ENCODE peak calls at places on chromosomes 3 and 15, in six cellular contexts. One of them, this sample, is unnamed.

GRCh38 chr15:40252438-40253178 is 13.7 kb downstream of the PAK6 start:
- DNase-seq in foreskin fibroblast: no peak
- DNase-seq in dorsolateral prefrontal cortex: no peak
- DNase-seq in body of pancreas: peak; percentile 69
- DNase-seq in brain microvascular endothelial cell: no peak
- DNase-seq in lung: peak; percentile 62
- DNase-seq in this sample: peak; percentile 31

GRCh38 chr15:85045615-85046014 is 64.0 kb downstream of the PDE8A start:
- DNase-seq in body of pancreas: no peak
- DNase-seq in foreskin fibroblast: no peak
- DNase-seq in dorsolateral prefrontal cortex: no peak
- DNase-seq in lung: no peak
- DNase-seq in brain microvascular endothelial cell: no peak
- DNase-seq in this sample: no peak

GRCh38 chr15:90191795-90192494 is 9.2 kb upstream of the SEMA4B start:
- DNase-seq in body of pancreas: peak; percentile 98
- DNase-seq in brain microvascular endothelial cell: no peak
- DNase-seq in lung: peak; percentile 50
- DNase-seq in foreskin fibroblast: no peak
- DNase-seq in dorsolateral prefrontal cortex: peak; percentile 90
- DNase-seq in this sample: no peak

GRCh38 chr15:51776952-51777574 is 25.7 kb downstream of the TMOD2 start:
- DNase-seq in foreskin fibroblast: peak; percentile 57
- DNase-seq in body of pancreas: peak; percentile 71
- DNase-seq in dorsolateral prefrontal cortex: peak; percentile 84
- DNase-seq in lung: peak; percentile 71
- DNase-seq in brain microvascular endothelial cell: peak; percentile 81
- DNase-seq in this sample: peak; percentile 69

GRCh38 chr3:138470687-138471086 is 36.3 kb downstream of the ESYT3 start:
- DNase-seq in brain microvascular endothelial cell: no peak
- DNase-seq in body of pancreas: no peak
- DNase-seq in foreskin fibroblast: no peak
- DNase-seq in lung: no peak
- DNase-seq in dorsolateral prefrontal cortex: no peak
- DNase-seq in this sample: no peak

GRCh38 chr3:138947303-138948121 is 495 bp downstream of the FOXL2NB start:
- DNase-seq in body of pancreas: no peak
- DNase-seq in lung: no peak
- DNase-seq in brain microvascular endothelial cell: no peak
- DNase-seq in dorsolateral prefrontal cortex: no peak
- DNase-seq in foreskin fibroblast: no peak
- DNase-seq in this sample: no peak

GRCh38 chr3:171108066-171108465 is 81.5 kb upstream of the SLC2A2 start:
- DNase-seq in body of pancreas: no peak
- DNase-seq in brain microvascular endothelial cell: no peak
- DNase-seq in dorsolateral prefrontal cortex: no peak
- DNase-seq in lung: no peak
- DNase-seq in foreskin fibroblast: no peak
- DNase-seq in this sample: no peak

GRCh38 chr3:69255928-69256327 is 130.0 kb downstream of the FRMD4B start:
- DNase-seq in foreskin fibroblast: no peak
- DNase-seq in dorsolateral prefrontal cortex: no peak
- DNase-seq in brain microvascular endothelial cell: no peak
- DNase-seq in body of pancreas: no peak
- DNase-seq in lung: no peak
- DNase-seq in this sample: no peak

GRCh38 chr3:53500165-53500777 is 5.9 kb downstream of the CACNA1D start:
- DNase-seq in body of pancreas: no peak
- DNase-seq in lung: no peak
- DNase-seq in foreskin fibroblast: no peak
- DNase-seq in dorsolateral prefrontal cortex: no peak
- DNase-seq in brain microvascular endothelial cell: no peak
- DNase-seq in this sample: no peak

GRCh38 chr3:71217640-71218222 is 365.8 kb downstream of the FOXP1 start:
- DNase-seq in foreskin fibroblast: no peak
- DNase-seq in brain microvascular endothelial cell: no peak
- DNase-seq in lung: no peak
- DNase-seq in dorsolateral prefrontal cortex: no peak
- DNase-seq in body of pancreas: no peak
- DNase-seq in this sample: no peak

GRCh38 chr3:105232536-105232935 is 134.2 kb upstream of the ALCAM start:
- DNase-seq in foreskin fibroblast: no peak
- DNase-seq in lung: no peak
- DNase-seq in body of pancreas: no peak
- DNase-seq in brain microvascular endothelial cell: no peak
- DNase-seq in dorsolateral prefrontal cortex: no peak
- DNase-seq in this sample: no peak

GRCh38 chr15:76986743-76987142 is 8.2 kb upstream of the PSTPIP1 start:
- DNase-seq in body of pancreas: peak; percentile 4
- DNase-seq in lung: no peak
- DNase-seq in dorsolateral prefrontal cortex: no peak
- DNase-seq in foreskin fibroblast: no peak
- DNase-seq in brain microvascular endothelial cell: no peak
- DNase-seq in this sample: no peak

GRCh38 chr15:32030795-32031194 is 480 bp downstream of the CHRNA7 start:
- DNase-seq in body of pancreas: peak; percentile 23
- DNase-seq in lung: no peak
- DNase-seq in foreskin fibroblast: no peak
- DNase-seq in dorsolateral prefrontal cortex: no peak
- DNase-seq in brain microvascular endothelial cell: no peak
- DNase-seq in this sample: peak; percentile 18

GRCh38 chr15:59817834-59818233 is 128.7 kb upstream of the BNIP2 start:
- DNase-seq in body of pancreas: no peak
- DNase-seq in lung: no peak
- DNase-seq in dorsolateral prefrontal cortex: no peak
- DNase-seq in brain microvascular endothelial cell: no peak
- DNase-seq in foreskin fibroblast: no peak
- DNase-seq in this sample: no peak

GRCh38 chr3:185717121-185717520 is 107.7 kb downstream of the IGF2BP2 start:
- DNase-seq in lung: no peak
- DNase-seq in body of pancreas: no peak
- DNase-seq in brain microvascular endothelial cell: peak; percentile 47
- DNase-seq in dorsolateral prefrontal cortex: no peak
- DNase-seq in foreskin fibroblast: peak; percentile 88
- DNase-seq in this sample: no peak

GRCh38 chr15:69648775-69649735 is 196.4 kb downstream of the RPLP1 start:
- DNase-seq in lung: no peak
- DNase-seq in foreskin fibroblast: no peak
- DNase-seq in body of pancreas: peak; percentile 26
- DNase-seq in dorsolateral prefrontal cortex: no peak
- DNase-seq in brain microvascular endothelial cell: no peak
- DNase-seq in this sample: no peak

GRCh38 chr3:182036382-182036781 is 324.7 kb downstream of the SOX2 start:
- DNase-seq in dorsolateral prefrontal cortex: no peak
- DNase-seq in body of pancreas: no peak
- DNase-seq in lung: no peak
- DNase-seq in foreskin fibroblast: no peak
- DNase-seq in brain microvascular endothelial cell: no peak
- DNase-seq in this sample: no peak

GRCh38 chr3:14492948-14493881 is 46.9 kb downstream of the GRIP2 start:
- DNase-seq in foreskin fibroblast: no peak
- DNase-seq in lung: no peak
- DNase-seq in dorsolateral prefrontal cortex: no peak
- DNase-seq in body of pancreas: no peak
- DNase-seq in brain microvascular endothelial cell: no peak
- DNase-seq in this sample: no peak

GRCh38 chr3:190269096-190269495 is 53.1 kb downstream of the CLDN1 start:
- DNase-seq in body of pancreas: no peak
- DNase-seq in lung: no peak
- DNase-seq in brain microvascular endothelial cell: no peak
- DNase-seq in dorsolateral prefrontal cortex: no peak
- DNase-seq in foreskin fibroblast: no peak
- DNase-seq in this sample: no peak

GRCh38 chr3:154668187-154668586 is 238.2 kb upstream of the GPR149 start:
- DNase-seq in brain microvascular endothelial cell: no peak
- DNase-seq in dorsolateral prefrontal cortex: no peak
- DNase-seq in foreskin fibroblast: no peak
- DNase-seq in body of pancreas: no peak
- DNase-seq in lung: no peak
- DNase-seq in this sample: no peak

GRCh38 chr15:53862371-53862770 is 102.9 kb upstream of the WDR72 start:
- DNase-seq in body of pancreas: no peak
- DNase-seq in dorsolateral prefrontal cortex: no peak
- DNase-seq in brain microvascular endothelial cell: no peak
- DNase-seq in foreskin fibroblast: no peak
- DNase-seq in lung: no peak
- DNase-seq in this sample: no peak

GRCh38 chr15:82045179-82045891 is 483 bp downstream of the MEX3B start:
- DNase-seq in body of pancreas: peak; percentile 24
- DNase-seq in brain microvascular endothelial cell: peak; percentile 41
- DNase-seq in lung: no peak
- DNase-seq in dorsolateral prefrontal cortex: peak; percentile 41
- DNase-seq in foreskin fibroblast: peak; percentile 38
- DNase-seq in this sample: peak; percentile 35

GRCh38 chr15:82044373-82045178 is 1.2 kb downstream of the MEX3B start:
- DNase-seq in foreskin fibroblast: peak; percentile 39
- DNase-seq in body of pancreas: no peak
- DNase-seq in lung: no peak
- DNase-seq in dorsolateral prefrontal cortex: peak; percentile 54
- DNase-seq in brain microvascular endothelial cell: peak; percentile 76
- DNase-seq in this sample: peak; percentile 57

GRCh38 chr15:82040862-82041261 is 5.0 kb downstream of the MEX3B start:
- DNase-seq in dorsolateral prefrontal cortex: no peak
- DNase-seq in lung: peak; percentile 41
- DNase-seq in body of pancreas: no peak
- DNase-seq in brain microvascular endothelial cell: no peak
- DNase-seq in foreskin fibroblast: no peak
- DNase-seq in this sample: no peak

GRCh38 chr15:82043726-82044372 is 2.0 kb downstream of the MEX3B start:
- DNase-seq in dorsolateral prefrontal cortex: peak; percentile 30
- DNase-seq in lung: no peak
- DNase-seq in body of pancreas: no peak
- DNase-seq in brain microvascular endothelial cell: no peak
- DNase-seq in foreskin fibroblast: peak; percentile 16
- DNase-seq in this sample: no peak

GRCh38 chr15:82043130-82043673 is 2.6 kb downstream of the MEX3B start:
- DNase-seq in body of pancreas: no peak
- DNase-seq in brain microvascular endothelial cell: no peak
- DNase-seq in lung: no peak
- DNase-seq in dorsolateral prefrontal cortex: no peak
- DNase-seq in foreskin fibroblast: no peak
- DNase-seq in this sample: no peak
- TF ChIP-seq CTCF in body of pancreas: no peak
- TF ChIP-seq CTCF in brain microvascular endothelial cell: no peak
- TF ChIP-seq CTCF in lung: no peak
- TF ChIP-seq CTCF in dorsolateral prefrontal cortex: no peak
- TF ChIP-seq CTCF in foreskin fibroblast: no peak
- TF ChIP-seq CTCF in this sample: no peak

DNA sequence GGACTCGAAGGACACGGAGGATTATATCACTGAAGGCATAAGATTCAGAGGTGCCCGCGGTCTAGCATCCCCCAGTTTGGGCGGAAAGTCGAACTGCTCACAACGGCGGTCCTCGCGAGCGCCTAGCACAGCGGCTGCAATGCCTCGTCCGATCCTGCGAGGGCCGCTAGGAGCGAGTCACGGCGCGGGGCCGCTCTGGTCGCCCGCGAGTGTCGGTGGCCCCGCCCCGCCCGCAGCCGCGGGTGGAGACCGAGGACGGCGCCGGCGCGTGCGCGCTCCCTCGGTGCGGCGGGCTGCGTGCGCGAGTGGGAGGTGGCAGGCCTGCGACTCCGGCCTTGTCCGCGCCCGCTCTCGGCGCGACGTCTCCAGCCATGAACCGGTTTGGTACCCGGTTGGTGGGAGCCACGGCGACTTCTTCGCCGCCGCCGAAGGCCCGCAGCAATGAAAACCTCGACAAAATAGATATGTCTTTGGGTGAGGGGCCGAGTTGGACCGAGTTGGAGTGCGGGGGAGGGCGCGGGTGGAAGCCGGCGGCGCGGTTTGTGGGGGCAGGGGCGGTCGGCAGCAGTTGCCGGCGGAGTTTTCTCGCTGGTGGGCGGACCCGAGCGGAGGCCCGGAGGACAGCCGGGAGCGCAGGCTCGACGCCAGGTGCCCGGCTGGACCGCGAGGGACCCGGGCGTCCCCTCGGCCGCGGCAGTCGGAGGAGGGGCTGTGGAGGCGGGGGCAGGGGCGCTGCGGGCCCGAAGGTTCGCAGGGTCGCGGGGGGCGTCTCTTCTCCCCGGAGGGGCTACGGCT is at the start of gene FYTTD1:
- DNase-seq in brain microvascular endothelial cell: peak; percentile 68
- DNase-seq in lung: peak; percentile 90
- DNase-seq in body of pancreas: peak; percentile 92
- DNase-seq in foreskin fibroblast: peak; percentile 91
- DNase-seq in dorsolateral prefrontal cortex: peak; percentile 90
- DNase-seq in this sample: peak; percentile 77
- TF ChIP-seq CTCF in brain microvascular endothelial cell: peak; percentile 50
- TF ChIP-seq CTCF in lung: peak; percentile 16
- TF ChIP-seq CTCF in body of pancreas: peak; percentile 66
- TF ChIP-seq CTCF in foreskin fibroblast: peak; percentile 23
- TF ChIP-seq CTCF in dorsolateral prefrontal cortex: peak; percentile 50
- TF ChIP-seq CTCF in this sample: peak; percentile 50

DNA sequence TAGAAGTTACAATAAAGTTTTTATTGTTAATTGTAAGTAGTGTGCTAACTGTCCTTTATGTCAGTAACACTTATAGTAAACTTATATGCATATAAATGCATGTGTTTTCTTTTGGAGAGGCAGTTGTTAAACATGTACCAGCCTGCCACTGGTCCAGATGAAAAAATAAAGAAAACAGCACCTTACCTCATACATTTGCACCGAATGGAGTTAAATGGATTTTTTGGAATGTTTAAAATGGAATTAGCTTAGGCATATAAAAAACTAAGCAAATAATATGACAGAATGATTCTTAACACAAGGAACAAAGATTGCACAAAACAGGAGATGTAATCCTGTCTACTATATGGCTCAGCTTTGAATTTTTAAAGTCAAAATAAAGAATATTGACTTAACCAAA is 50.2 kb upstream of the ALDH1A3 start:
- DNase-seq in foreskin fibroblast: no peak
- DNase-seq in body of pancreas: no peak
- DNase-seq in brain microvascular endothelial cell: no peak
- DNase-seq in dorsolateral prefrontal cortex: no peak
- DNase-seq in lung: no peak
- DNase-seq in this sample: no peak
- TF ChIP-seq CTCF in foreskin fibroblast: no peak
- TF ChIP-seq CTCF in body of pancreas: no peak
- TF ChIP-seq CTCF in brain microvascular endothelial cell: no peak
- TF ChIP-seq CTCF in dorsolateral prefrontal cortex: no peak
- TF ChIP-seq CTCF in lung: no peak
- TF ChIP-seq CTCF in this sample: no peak

DNA sequence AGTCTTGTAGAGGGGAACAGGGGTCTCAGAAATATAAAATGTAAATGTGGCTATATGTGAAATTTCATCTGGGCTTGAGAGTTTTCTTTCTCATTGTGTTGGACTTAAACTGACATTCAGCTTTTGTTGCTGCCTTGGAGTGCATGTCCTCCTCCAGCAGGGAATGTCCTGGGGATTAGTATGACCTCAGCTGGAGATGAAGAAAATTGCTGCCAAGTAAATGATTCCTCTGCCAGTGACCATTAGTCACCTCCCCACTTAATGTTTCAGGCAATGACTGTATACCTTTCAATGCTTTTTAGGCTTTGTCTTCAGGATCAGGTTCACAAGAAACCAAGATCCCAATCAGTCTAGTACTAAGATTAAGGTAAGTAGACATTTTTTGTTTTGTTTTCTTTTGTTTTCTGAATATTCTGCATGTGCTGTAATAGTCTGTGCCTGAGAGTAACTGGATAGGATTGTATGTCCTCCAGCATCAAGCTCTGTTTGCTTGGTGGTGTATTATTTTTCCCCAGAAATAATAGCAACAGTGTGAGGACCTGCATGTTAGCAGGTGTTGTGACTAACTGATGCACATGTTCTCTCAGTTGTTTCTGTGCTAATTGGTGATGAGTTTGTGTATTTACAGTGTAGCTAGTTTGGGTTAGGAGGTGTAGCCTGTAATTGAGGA is 18.1 kb upstream of the SLC22A13 start:
- DNase-seq in dorsolateral prefrontal cortex: no peak
- DNase-seq in foreskin fibroblast: peak; percentile 87
- DNase-seq in brain microvascular endothelial cell: peak; percentile 80
- DNase-seq in body of pancreas: no peak
- DNase-seq in lung: no peak
- DNase-seq in this sample: no peak
- TF ChIP-seq CTCF in dorsolateral prefrontal cortex: no peak
- TF ChIP-seq CTCF in foreskin fibroblast: peak; percentile 18
- TF ChIP-seq CTCF in brain microvascular endothelial cell: peak; percentile 67
- TF ChIP-seq CTCF in body of pancreas: no peak
- TF ChIP-seq CTCF in lung: no peak
- TF ChIP-seq CTCF in this sample: no peak